ENCODE peak calls at places on chromosomes 5 and 9, in seven cellular contexts. H is cardiac muscle cell; V is coronary artery; F is HTR-8/SVneo; W is activated naive CD8-positive, alpha-beta T cell treated with anti-CD3 and anti-CD28 coated beads, Interleukin-2, amount 50 U/mL, for 24 hours; S is anterior cingulate cortex; I is immature natural killer cell. A is an unnamed sample.

GRCh38 chr5:174798411-174798930 is 74.1 kb downstream of the MSX2 start:
- DNase-seq in H (peak; percentile 36), V (no peak), F (no peak), W (no peak), S (no peak), I (no peak), A (no peak)

GRCh38 chr5:133391349-133392136 is 220.8 kb downstream of the FSTL4 start:
- DNase-seq in H (no peak), V (peak; percentile 41), F (no peak), W (no peak), S (no peak), I (no peak), A (peak; percentile 52)

GRCh38 chr9:35842020-35842745 is 13.2 kb downstream of the TMEM8B start:
- DNase-seq in H (no peak), V (no peak), F (no peak), W (no peak), S (no peak), I (no peak), A (no peak)

GRCh38 chr9:18459958-18460584 is 13.9 kb upstream of the ADAMTSL1 start:
- DNase-seq in H (peak; percentile 83), V (no peak), F (no peak), W (no peak), S (no peak), I (no peak), A (no peak)

GRCh38 chr9:98488578-98489312 is 220.0 kb downstream of the GABBR2 start:
- DNase-seq in H (peak; percentile 87), V (no peak), F (peak; percentile 81), W (no peak), S (no peak), I (no peak), A (no peak)

GRCh38 chr9:89770779-89771178 is 166.0 kb downstream of the GADD45G start:
- DNase-seq in H (no peak), V (no peak), F (no peak), W (no peak), S (no peak), I (no peak), A (no peak)

GRCh38 chr5:180341595-180341994 is 11.5 kb downstream of the GFPT2 start:
- DNase-seq in H (no peak), V (no peak), F (no peak), W (no peak), S (no peak), I (no peak), A (no peak)

GRCh38 chr5:149397530-149397929 is 18.4 kb upstream of the IL17B start:
- DNase-seq in H (peak; percentile 95), V (no peak), F (peak; percentile 31), W (no peak), S (no peak), I (no peak), A (no peak)

GRCh38 chr9:76926324-76926731 is 20.4 kb upstream of the PRUNE2 start:
- DNase-seq in H (peak; percentile 89), V (no peak), F (peak; percentile 39), W (no peak), S (no peak), I (no peak), A (no peak)

GRCh38 chr5:10513501-10514442 is 50.1 kb upstream of the ANKRD33B start:
- DNase-seq in H (peak; percentile 93), V (no peak), F (peak; percentile 82), W (no peak), S (no peak), I (no peak), A (no peak)

GRCh38 chr5:21452429-21452828 is 1400.7 kb downstream of the CDH12 start:
- DNase-seq in H (peak; percentile 9), V (no peak), F (no peak), W (no peak), S (no peak), I (no peak), A (no peak)

GRCh38 chr5:134968055-134968454 is 348 bp downstream of the CATSPER3 start:
- DNase-seq in H (no peak), V (no peak), F (no peak), W (no peak), S (no peak), I (no peak), A (no peak)

GRCh38 chr5:173969167-173970049 is 19.6 kb upstream of the C5orf47 start:
- DNase-seq in H (peak; percentile 54), V (no peak), F (no peak), W (no peak), S (no peak), I (no peak), A (no peak)

GRCh38 chr9:124439661-124440243 is 10.5 kb upstream of the ADGRD2 start:
- DNase-seq in H (no peak), V (peak; percentile 45), F (no peak), W (no peak), S (no peak), I (no peak), A (no peak)

GRCh38 chr9:108219664-108220063 is 636.1 kb downstream of the ACTL7B start:
- DNase-seq in H (no peak), V (no peak), F (no peak), W (no peak), S (no peak), I (no peak), A (no peak)

GRCh38 chr5:94872526-94872925 is 254.1 kb downstream of the SLF1 start:
- DNase-seq in H (no peak), V (no peak), F (no peak), W (no peak), S (no peak), I (no peak), A (no peak)

GRCh38 chr5:73374520-73375235 is 73.9 kb downstream of the FOXD1 start:
- DNase-seq in H (peak; percentile 45), V (no peak), F (peak; percentile 45), W (no peak), S (no peak), I (no peak), A (no peak)

GRCh38 chr9:122806661-122807060 is 6.7 kb downstream of the OR1K1 start:
- DNase-seq in H (no peak), V (no peak), F (no peak), W (no peak), S (no peak), I (no peak), A (no peak)

GRCh38 chr5:68440255-68440654 is 224.7 kb downstream of the PIK3R1 start:
- DNase-seq in H (no peak), V (no peak), F (no peak), W (no peak), S (no peak), I (no peak), A (no peak)

GRCh38 chr5:59790399-59791130 is 103.0 kb downstream of the PDE4D start:
- DNase-seq in H (peak; percentile 66), V (no peak), F (no peak), W (no peak), S (no peak), I (no peak), A (no peak)

GRCh38 chr9:38068616-38068865 is 486 bp downstream of the SHB start:
- DNase-seq in H (peak; percentile 67), V (no peak), F (no peak), W (peak; percentile 41), S (no peak), I (no peak), A (no peak)

GRCh38 chr5:96668725-96669124 is 6.5 kb downstream of the CAST start:
- DNase-seq in H (no peak), V (no peak), F (no peak), W (no peak), S (no peak), I (no peak), A (no peak)

GRCh38 chr5:168851902-168852321 is 272.7 kb upstream of the PANK3 start:
- DNase-seq in H (peak; percentile 79), V (no peak), F (no peak), W (no peak), S (no peak), I (peak; percentile 75), A (no peak)